ENCODE peak calls at places on chromosomes 4 and X, in ten cellular contexts. One of them, this sample, is unnamed.

GRCh38 chr4:107147864-107148263 is 111.8 kb upstream of the DKK2 start:
- DNase-seq in GM23248: no peak
- DNase-seq in RPMI7951: no peak
- DNase-seq in WERI-Rb-1: no peak
- DNase-seq in stimulated activated CD8-positive, alpha-beta memory T cell treated with anti-CD3 and anti-CD28 coated beads, Interleukin-2, amount 100 ng/mL, for 48 hours: no peak
- DNase-seq in cardiac muscle cell: no peak
- DNase-seq in left cardiac atrium: no peak
- DNase-seq in NCI-H524: no peak
- DNase-seq in NCI-H1417 treated with DMSO at 0.1 percent for 48 hours: no peak
- DNase-seq in Panc1: no peak
- DNase-seq in this sample: no peak

GRCh38 chrX:108165349-108166111 is 74.0 kb downstream of the ATG4A start:
- DNase-seq in GM23248: peak; percentile 56
- DNase-seq in RPMI7951: peak; percentile 42
- DNase-seq in WERI-Rb-1: peak; percentile 10
- DNase-seq in stimulated activated CD8-positive, alpha-beta memory T cell treated with anti-CD3 and anti-CD28 coated beads, Interleukin-2, amount 100 ng/mL, for 48 hours: no peak
- DNase-seq in cardiac muscle cell: peak; percentile 72
- DNase-seq in left cardiac atrium: no peak
- DNase-seq in NCI-H524: no peak
- DNase-seq in NCI-H1417 treated with DMSO at 0.1 percent for 48 hours: no peak
- DNase-seq in Panc1: peak; percentile 10
- DNase-seq in this sample: no peak

GRCh38 chr4:169307581-169307980 is 36.8 kb upstream of the SH3RF1 start:
- DNase-seq in GM23248: no peak
- DNase-seq in RPMI7951: no peak
- DNase-seq in WERI-Rb-1: no peak
- DNase-seq in stimulated activated CD8-positive, alpha-beta memory T cell treated with anti-CD3 and anti-CD28 coated beads, Interleukin-2, amount 100 ng/mL, for 48 hours: no peak
- DNase-seq in cardiac muscle cell: no peak
- DNase-seq in left cardiac atrium: no peak
- DNase-seq in NCI-H524: no peak
- DNase-seq in NCI-H1417 treated with DMSO at 0.1 percent for 48 hours: no peak
- DNase-seq in Panc1: no peak
- DNase-seq in this sample: no peak

GRCh38 chr4:106691749-106692148 is 323.2 kb upstream of the GIMD1 start:
- DNase-seq in GM23248: peak; percentile 13
- DNase-seq in RPMI7951: no peak
- DNase-seq in WERI-Rb-1: no peak
- DNase-seq in stimulated activated CD8-positive, alpha-beta memory T cell treated with anti-CD3 and anti-CD28 coated beads, Interleukin-2, amount 100 ng/mL, for 48 hours: no peak
- DNase-seq in cardiac muscle cell: no peak
- DNase-seq in left cardiac atrium: no peak
- DNase-seq in NCI-H524: no peak
- DNase-seq in NCI-H1417 treated with DMSO at 0.1 percent for 48 hours: no peak
- DNase-seq in Panc1: no peak
- DNase-seq in this sample: no peak

GRCh38 chr4:2007804-2008670 is 737 bp downstream of the NELFA start:
- DNase-seq in GM23248: peak; percentile 64
- DNase-seq in RPMI7951: no peak
- DNase-seq in WERI-Rb-1: no peak
- DNase-seq in stimulated activated CD8-positive, alpha-beta memory T cell treated with anti-CD3 and anti-CD28 coated beads, Interleukin-2, amount 100 ng/mL, for 48 hours: no peak
- DNase-seq in cardiac muscle cell: peak; percentile 12
- DNase-seq in left cardiac atrium: peak; percentile 23
- DNase-seq in NCI-H524: no peak
- DNase-seq in NCI-H1417 treated with DMSO at 0.1 percent for 48 hours: no peak
- DNase-seq in Panc1: no peak
- DNase-seq in this sample: no peak

GRCh38 chrX:13077168-13077567 is 32.7 kb upstream of the FAM9C start:
- DNase-seq in GM23248: peak; percentile 63
- DNase-seq in RPMI7951: peak; percentile 65
- DNase-seq in WERI-Rb-1: no peak
- DNase-seq in stimulated activated CD8-positive, alpha-beta memory T cell treated with anti-CD3 and anti-CD28 coated beads, Interleukin-2, amount 100 ng/mL, for 48 hours: no peak
- DNase-seq in cardiac muscle cell: no peak
- DNase-seq in left cardiac atrium: no peak
- DNase-seq in NCI-H524: no peak
- DNase-seq in NCI-H1417 treated with DMSO at 0.1 percent for 48 hours: no peak
- DNase-seq in Panc1: no peak
- DNase-seq in this sample: no peak

GRCh38 chr4:114698256-114698655 is 99.6 kb downstream of the UGT8 start:
- DNase-seq in GM23248: no peak
- DNase-seq in RPMI7951: no peak
- DNase-seq in WERI-Rb-1: no peak
- DNase-seq in stimulated activated CD8-positive, alpha-beta memory T cell treated with anti-CD3 and anti-CD28 coated beads, Interleukin-2, amount 100 ng/mL, for 48 hours: no peak
- DNase-seq in cardiac muscle cell: no peak
- DNase-seq in left cardiac atrium: no peak
- DNase-seq in NCI-H524: no peak
- DNase-seq in NCI-H1417 treated with DMSO at 0.1 percent for 48 hours: no peak
- DNase-seq in Panc1: no peak
- DNase-seq in this sample: no peak

GRCh38 chrX:115337735-115338134 is 48.2 kb downstream of the LUZP4 start:
- DNase-seq in GM23248: peak; percentile 80
- DNase-seq in RPMI7951: peak; percentile 13
- DNase-seq in WERI-Rb-1: no peak
- DNase-seq in stimulated activated CD8-positive, alpha-beta memory T cell treated with anti-CD3 and anti-CD28 coated beads, Interleukin-2, amount 100 ng/mL, for 48 hours: no peak
- DNase-seq in cardiac muscle cell: peak; percentile 90
- DNase-seq in left cardiac atrium: peak; percentile 24
- DNase-seq in NCI-H524: no peak
- DNase-seq in NCI-H1417 treated with DMSO at 0.1 percent for 48 hours: no peak
- DNase-seq in Panc1: no peak
- DNase-seq in this sample: no peak

GRCh38 chrX:53279296-53280237 is 1.8 kb downstream of the IQSEC2 start:
- DNase-seq in GM23248: no peak
- DNase-seq in RPMI7951: no peak
- DNase-seq in WERI-Rb-1: no peak
- DNase-seq in stimulated activated CD8-positive, alpha-beta memory T cell treated with anti-CD3 and anti-CD28 coated beads, Interleukin-2, amount 100 ng/mL, for 48 hours: no peak
- DNase-seq in cardiac muscle cell: no peak
- DNase-seq in left cardiac atrium: no peak
- DNase-seq in NCI-H524: no peak
- DNase-seq in NCI-H1417 treated with DMSO at 0.1 percent for 48 hours: no peak
- DNase-seq in Panc1: no peak
- DNase-seq in this sample: no peak

GRCh38 chr4:174607792-174608191 is 85.5 kb upstream of the HPGD start:
- DNase-seq in GM23248: no peak
- DNase-seq in RPMI7951: no peak
- DNase-seq in WERI-Rb-1: no peak
- DNase-seq in stimulated activated CD8-positive, alpha-beta memory T cell treated with anti-CD3 and anti-CD28 coated beads, Interleukin-2, amount 100 ng/mL, for 48 hours: no peak
- DNase-seq in cardiac muscle cell: no peak
- DNase-seq in left cardiac atrium: no peak
- DNase-seq in NCI-H524: no peak
- DNase-seq in NCI-H1417 treated with DMSO at 0.1 percent for 48 hours: no peak
- DNase-seq in Panc1: no peak
- DNase-seq in this sample: no peak

This sample was measured in germinal center.